ENCODE peak calls at places on chromosomes 7 and 10, in five cellular contexts. I is anterior cingulate cortex, X is astrocyte of the spinal cord, Q is T-helper 1 cell, K is NCI-H2081 treated with DMSO at 0.1 percent for 48 hours. J is an unnamed sample.

GRCh38 chr7:94848531-94848930 is 58.9 kb upstream of the PPP1R9A start:
- DNase-seq in I (no peak), X (no peak), K (no peak), Q (no peak), J (no peak)

GRCh38 chr7:124688991-124689390 is 76.6 kb downstream of the GPR37 start:
- DNase-seq in K (no peak), X (peak; percentile 55), I (no peak), Q (no peak), J (no peak)

GRCh38 chr10:87671416-87671815 is 11.7 kb downstream of the PAPSS2 start:
- DNase-seq in X (peak; percentile 32), K (no peak), Q (no peak), I (no peak), J (peak; percentile 12)

GRCh38 chr7:1593091-1593866 is 23.4 kb upstream of the PSMG3 start:
- DNase-seq in K (no peak), I (no peak), Q (no peak), X (no peak), J (no peak)

GRCh38 chr7:158325530-158326381 is 261.9 kb downstream of the PTPRN2 start:
- DNase-seq in K (peak; percentile 76), I (peak; percentile 29), Q (no peak), X (no peak), J (no peak)

GRCh38 chr7:34850681-34851080 is 186.6 kb downstream of the DPY19L1 start:
- DNase-seq in K (no peak), Q (no peak), X (no peak), I (no peak), J (no peak)

GRCh38 chr7:37390149-37390548 is 58.5 kb downstream of the ELMO1 start:
- DNase-seq in X (no peak), Q (no peak), I (no peak), K (no peak), J (no peak)

GRCh38 chr7:6228363-6228762 is 44.1 kb downstream of the CYTH3 start:
- DNase-seq in K (no peak), X (peak; percentile 24), I (no peak), Q (no peak), J (no peak)

GRCh38 chr7:137852108-137852507 is 5.3 kb upstream of the DGKI start:
- DNase-seq in X (no peak), Q (no peak), K (no peak), I (no peak), J (no peak)

GRCh38 chr10:74575191-74575720 is 251.1 kb upstream of the KAT6B start:
- DNase-seq in Q (no peak), K (no peak), I (no peak), X (no peak), J (no peak)

GRCh38 chr10:71981024-71981867 is 17.1 kb downstream of the CHST3 start:
- DNase-seq in Q (no peak), I (peak; percentile 77), X (peak; percentile 71), K (no peak), J (no peak)

GRCh38 chr7:131011976-131012375 is 278.0 kb upstream of the KLF14 start:
- DNase-seq in K (no peak), Q (no peak), I (no peak), X (peak; percentile 77), J (peak; percentile 94)

GRCh38 chr10:31693499-31693898 is 235.1 kb downstream of the ARHGAP12 start:
- DNase-seq in X (no peak), I (no peak), K (no peak), Q (no peak), J (no peak)

GRCh38 chr7:82194011-82194410 is 249.6 kb downstream of the CACNA2D1 start:
- DNase-seq in K (no peak), Q (no peak), I (no peak), X (peak; percentile 25), J (no peak)

GRCh38 chr7:99102809-99103690 is 40.9 kb downstream of the SMURF1 start:
- DNase-seq in I (no peak), K (no peak), Q (no peak), X (peak; percentile 67), J (no peak)

GRCh38 chr10:104640339-104641149 is 546 bp upstream of the SORCS3 start:
- DNase-seq in X (peak; percentile 14), K (no peak), I (no peak), Q (no peak), J (no peak)

GRCh38 chr10:77357185-77357584 is 280.4 kb downstream of the KCNMA1 start:
- DNase-seq in Q (no peak), I (no peak), X (no peak), K (no peak), J (no peak)